ENCODE peak calls at places on chromosomes 7 and 10, in seven cellular contexts. Q is PC-9, Y is small intestine, I is heart right ventricle, X is fibroblast of lung, E is HCT116, N is cardiac fibroblast. J is an unnamed sample.

GRCh38 chr10:132685121-132685891 is 100.6 kb downstream of the NKX6-2 start:
- DNase-seq in I (peak; percentile 54), X (peak; percentile 61), E (no peak), N (peak; percentile 66), Q (peak; percentile 66), Y (no peak), J (peak; percentile 78)

GRCh38 chr10:50621981-50622496 is 1.7 kb downstream of the SGMS1 start:
- DNase-seq in Y (peak; percentile 87), N (peak; percentile 97), Q (peak; percentile 89), E (peak; percentile 75), X (peak; percentile 98), I (peak; percentile 94), J (peak; percentile 79)

GRCh38 chr7:152054377-152055230 is 29.1 kb downstream of the GALNT11 start:
- DNase-seq in X (peak; percentile 70), Y (no peak), I (no peak), E (no peak), N (peak; percentile 81), Q (no peak), J (peak; percentile 18)

GRCh38 chr7:139734395-139734794 is 43.4 kb downstream of the HIPK2 start:
- DNase-seq in Q (no peak), Y (peak; percentile 23), N (peak; percentile 100), E (no peak), I (no peak), X (peak; percentile 100), J (peak; percentile 65)

GRCh38 chr10:71848325-71849277 is 2.5 kb downstream of the PSAP start:
- DNase-seq in I (no peak), Y (no peak), E (no peak), Q (no peak), N (peak; percentile 68), X (no peak), J (no peak)

GRCh38 chr7:103609778-103610177 is 163.8 kb upstream of the SLC26A5 start:
- DNase-seq in Y (no peak), X (no peak), Q (no peak), I (no peak), E (no peak), N (no peak), J (no peak)

GRCh38 chr7:44144426-44144967 is 3.4 kb upstream of the MYL7 start:
- DNase-seq in Q (no peak), X (no peak), E (no peak), I (no peak), Y (no peak), N (no peak), J (no peak)

GRCh38 chr10:121036431-121036830 is 185.3 kb downstream of the WDR11 start:
- DNase-seq in Y (no peak), Q (no peak), N (no peak), I (no peak), X (no peak), E (no peak), J (no peak)

DNA sequence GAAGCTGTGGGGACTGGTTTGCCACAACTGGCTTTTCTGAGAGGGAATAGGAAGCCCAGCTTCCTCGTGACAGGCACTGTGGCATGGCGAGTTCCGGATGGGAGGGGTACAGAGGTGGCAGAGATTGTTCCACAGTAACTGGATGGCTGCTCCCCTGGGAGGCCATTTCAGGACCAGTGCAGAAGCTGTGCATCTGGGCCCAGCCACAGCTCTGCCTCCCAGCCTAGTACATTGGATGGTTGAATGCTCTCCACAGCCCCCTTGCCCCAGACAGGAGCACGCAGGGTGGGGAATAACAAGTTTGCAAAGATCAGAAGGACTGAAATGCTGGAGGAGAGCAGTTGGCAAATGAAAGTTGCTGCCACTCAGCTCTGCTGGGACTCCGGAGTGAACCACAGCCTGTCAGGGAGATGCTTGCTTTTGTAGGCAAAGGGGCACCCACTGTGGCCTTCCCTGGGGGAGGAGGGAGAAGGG is 51.7 kb downstream of the GSDME start:
- DNase-seq in I (no peak), X (no peak), E (no peak), Q (no peak), Y (no peak), N (no peak), J (no peak)
- H3K4me3 ChIP-seq in I (no peak overlapping the region), X (no peak overlapping the region), E (no peak overlapping the region), Q (no peak overlapping the region), Y (no peak overlapping the region), N (no peak overlapping the region), J (no peak overlapping the region)

DNA sequence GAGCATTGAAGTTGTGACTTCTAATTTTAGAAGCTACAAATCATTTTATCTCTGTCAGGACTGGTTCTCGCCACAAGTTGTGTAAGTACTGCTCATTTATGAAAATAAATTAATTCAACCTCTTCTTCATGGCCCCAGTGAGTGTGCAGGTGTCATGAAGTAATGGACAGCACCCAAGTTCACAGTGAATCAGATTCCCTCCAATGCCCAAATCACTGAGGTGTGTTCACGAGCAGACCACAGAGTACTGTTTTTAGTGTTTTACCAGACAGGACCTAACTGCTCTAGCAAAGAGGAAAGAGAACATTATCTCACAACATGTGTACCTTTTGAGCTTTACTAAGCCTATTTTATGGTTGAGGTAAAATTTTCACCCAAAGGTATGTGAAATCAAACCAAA is 980.0 kb downstream of the CNTNAP2 start:
- DNase-seq in N (no peak), Q (no peak), E (no peak), X (no peak), I (no peak), Y (no peak), J (no peak)
- H3K4me3 ChIP-seq in N (no peak overlapping the region), Q (no peak overlapping the region), E (no peak overlapping the region), X (no peak overlapping the region), I (no peak overlapping the region), Y (no peak overlapping the region), J (no peak overlapping the region)

GRCh38 chr10:102868976-102869289 is 337 bp upstream of the AS3MT start:
- DNase-seq in X (peak; percentile 19), N (peak; percentile 9), Q (no peak), E (no peak), Y (no peak), I (no peak), J (no peak)

GRCh38 chr10:102865620-102866019 is 3.6 kb upstream of the AS3MT start:
- DNase-seq in Q (no peak), N (no peak), Y (no peak), I (no peak), X (no peak), E (no peak), J (no peak)

GRCh38 chr10:102869290-102870198 is at the start of gene AS3MT:
- DNase-seq in E (no peak), X (no peak), Q (peak; percentile 18), N (no peak), I (peak; percentile 45), Y (peak; percentile 28), J (no peak)

DNA sequence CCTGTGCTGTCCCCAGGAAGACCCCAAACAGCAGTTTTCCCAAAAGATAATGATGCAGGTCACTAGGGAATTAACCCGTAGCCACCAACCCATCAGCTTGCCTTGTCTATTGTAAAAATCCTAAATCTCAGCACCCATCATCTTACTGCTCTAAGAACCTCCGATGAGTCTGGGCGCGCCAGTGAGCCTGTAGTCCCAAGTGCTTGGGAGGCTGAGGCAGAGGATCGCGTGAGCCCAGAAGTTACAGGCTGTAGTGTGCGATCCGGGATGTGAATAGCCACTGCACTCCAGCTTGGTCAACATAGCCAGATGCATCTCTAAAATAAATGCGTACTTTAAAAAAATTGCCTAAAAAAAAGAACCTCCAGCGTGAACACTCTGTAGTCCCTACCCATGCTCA is 951 bp downstream of the AS3MT start:
- DNase-seq in N (no peak), E (no peak), I (no peak), X (no peak), Y (no peak), Q (no peak), J (no peak)
- H3K4me3 ChIP-seq in N (no peak overlapping the region), E (no peak overlapping the region), I (peak overlapping the region; percentile 57), X (peak overlapping the region; percentile 63), Y (no peak overlapping the region), Q (no peak overlapping the region), J (no peak overlapping the region)

GRCh38 chr10:110778221-110778620 is 93.5 kb upstream of the PDCD4 start:
- DNase-seq in Q (no peak), Y (no peak), E (no peak), N (no peak), X (no peak), I (no peak), J (no peak)
- H3K4me3 ChIP-seq in Q (no peak overlapping the region), Y (no peak overlapping the region), E (no peak overlapping the region), N (no peak overlapping the region), X (no peak overlapping the region), I (no peak overlapping the region), J (no peak overlapping the region)

J was measured in kidney epithelial cell.